ENCODE peak calls at places on chromosome 12, in six cellular contexts. K is H54, D is Kasumi-1, X is cardiac fibroblast, U is mammary epithelial cell, O is NCI-H2107. B is an unnamed sample.

GRCh38 chr12:89261982-89262381 is 90.3 kb downstream of the DUSP6 start:
- DNase-seq in K (no peak), D (no peak), X (no peak), U (no peak), O (no peak), B (no peak)

GRCh38 chr12:106684497-106684896 is 90.0 kb upstream of the RIC8B start:
- DNase-seq in K (no peak), D (no peak), X (no peak), U (no peak), O (no peak), B (no peak)

GRCh38 chr12:51293693-51294092 is 23.5 kb upstream of the SMAGP start:
- DNase-seq in K (no peak), D (no peak), X (no peak), U (peak; percentile 17), O (no peak), B (no peak)

GRCh38 chr12:90858261-90858660 is 96.7 kb downstream of the CCER1 start:
- DNase-seq in K (no peak), D (no peak), X (peak; percentile 32), U (peak; percentile 43), O (no peak), B (no peak)

GRCh38 chr12:119412811-119413794 is 78.6 kb downstream of the CCDC60 start:
- DNase-seq in K (peak; percentile 33), D (peak; percentile 23), X (peak; percentile 79), U (peak; percentile 28), O (peak; percentile 52), B (no peak)

GRCh38 chr12:42767998-42768397 is 178.5 kb upstream of the PRICKLE1 start:
- DNase-seq in K (no peak), D (no peak), X (no peak), U (no peak), O (no peak), B (no peak)

GRCh38 chr12:57169046-57169795 is 21.8 kb upstream of the LRP1-AS start:
- DNase-seq in K (no peak), D (no peak), X (no peak), U (no peak), O (no peak), B (no peak)

GRCh38 chr12:131690320-131690719 is 20.6 kb upstream of the SFSWAP start:
- DNase-seq in K (no peak), D (no peak), X (no peak), U (no peak), O (no peak), B (no peak)

GRCh38 chr12:30973171-30973570 is 46.6 kb downstream of the TSPAN11 start:
- DNase-seq in K (no peak), D (no peak), X (no peak), U (no peak), O (no peak), B (no peak)

GRCh38 chr12:47377414-47378221 is 297.9 kb upstream of the AMIGO2 start:
- DNase-seq in K (peak; percentile 63), D (no peak), X (peak; percentile 100), U (peak; percentile 95), O (no peak), B (no peak)

GRCh38 chr12:10189653-10190052 is 10.8 kb downstream of the TMEM52B start:
- DNase-seq in K (no peak), D (peak; percentile 1), X (peak; percentile 35), U (no peak), O (no peak), B (no peak)

GRCh38 chr12:54232790-54233189 is 44.0 kb upstream of the SMUG1 start:
- DNase-seq in K (no peak), D (no peak), X (peak; percentile 61), U (no peak), O (no peak), B (no peak)

GRCh38 chr12:124654666-124655316 is 87.4 kb upstream of the NCOR2 start:
- DNase-seq in K (peak; percentile 51), D (peak; percentile 44), X (no peak), U (no peak), O (no peak), B (no peak)

GRCh38 chr12:128933039-128933438 is 79.8 kb downstream of the GLT1D1 start:
- DNase-seq in K (no peak), D (no peak), X (no peak), U (no peak), O (no peak), B (no peak)

GRCh38 chr12:3727877-3728632 is 24.9 kb downstream of the CRACR2A start:
- DNase-seq in K (no peak), D (peak; percentile 18), X (peak; percentile 63), U (no peak), O (peak; percentile 78), B (no peak)

GRCh38 chr12:102390068-102390467 is 90.3 kb downstream of the IGF1 start:
- DNase-seq in K (no peak), D (no peak), X (no peak), U (no peak), O (no peak), B (no peak)

GRCh38 chr12:23335593-23335992 is 613.9 kb downstream of the SOX5 start:
- DNase-seq in K (no peak), D (no peak), X (no peak), U (no peak), O (no peak), B (no peak)

GRCh38 chr12:54153586-54153985 is 35.2 kb downstream of the SMUG1 start:
- DNase-seq in K (no peak), D (no peak), X (no peak), U (no peak), O (no peak), B (no peak)

GRCh38 chr12:9607816-9608215 is at the start of gene KLRB1:
- DNase-seq in K (no peak), D (no peak), X (no peak), U (no peak), O (no peak), B (no peak)

GRCh38 chr12:112686373-112686772 is 105.2 kb upstream of the RPH3A start:
- DNase-seq in K (no peak), D (no peak), X (no peak), U (peak; percentile 88), O (no peak), B (no peak)

B was measured in activated effector memory CD4-positive, alpha-beta T cell treated with Interleukin-2 at 50 U/mL for 16 hours.